ENCODE peak calls at places on chromosomes 16 and 17, in six cellular contexts. T is activated naive CD8-positive, alpha-beta T cell treated with anti-CD3 and anti-CD28 coated beads, Interleukin-2, amount 50 U/mL, for 24 hours; D is upper lobe of right lung; H is COR-L47; S is non-pigmented ciliary epithelial cell; L is prostate gland. F is an unnamed sample.

GRCh38 chr17:8144401-8145295 is 7.6 kb downstream of the PER1 start:
- DNase-seq in H (no peak), T (no peak), S (no peak), D (peak; percentile 63), L (no peak), F (no peak)

GRCh38 chr16:78122774-78123315 is 23.4 kb downstream of the WWOX start:
- DNase-seq in T (no peak), S (peak; percentile 5), D (no peak), L (peak; percentile 75), H (peak; percentile 57), F (no peak)

GRCh38 chr16:72291531-72291981 is 119.6 kb upstream of the PMFBP1 start:
- DNase-seq in H (no peak), L (no peak), T (no peak), D (no peak), S (peak; percentile 94), F (no peak)

GRCh38 chr16:67884684-67885083 is at the start of gene NRN1L:
- DNase-seq in H (no peak), S (peak; percentile 64), L (peak; percentile 93), D (peak; percentile 91), T (no peak), F (peak; percentile 90)

GRCh38 chr17:29091591-29092291 is 48.8 kb downstream of the PIPOX start:
- DNase-seq in T (no peak), S (no peak), D (no peak), L (peak; percentile 62), H (peak; percentile 85), F (no peak)

GRCh38 chr16:2171601-2172178 is 16.1 kb downstream of the TRAF7 start:
- DNase-seq in T (no peak), H (no peak), D (no peak), L (no peak), S (no peak), F (no peak)

GRCh38 chr16:17476414-17477259 is 5.9 kb upstream of the XYLT1 start:
- DNase-seq in S (no peak), D (no peak), T (no peak), H (no peak), L (peak; percentile 46), F (no peak)

GRCh38 chr16:26382607-26383006 is 684.1 kb upstream of the C16orf82 start:
- DNase-seq in D (no peak), S (no peak), H (no peak), L (no peak), T (no peak), F (no peak)

GRCh38 chr17:1047177-1047885 is 50.4 kb downstream of the TIMM22 start:
- DNase-seq in H (no peak), L (no peak), S (no peak), D (peak; percentile 68), T (no peak), F (peak; percentile 70)

GRCh38 chr17:2309338-2310143 is 5.8 kb downstream of the SRR start:
- DNase-seq in D (no peak), T (no peak), S (no peak), H (no peak), L (no peak), F (no peak)

GRCh38 chr17:8466873-8467272 is 31.2 kb downstream of the NDEL1 start:
- DNase-seq in D (no peak), T (no peak), L (no peak), S (no peak), H (no peak), F (no peak)

GRCh38 chr16:6827931-6828330 is 504.7 kb upstream of the RBFOX1 start:
- DNase-seq in H (no peak), T (no peak), D (no peak), L (no peak), S (no peak), F (no peak)

GRCh38 chr16:78503501-78504110 is 404.2 kb downstream of the WWOX start:
- DNase-seq in H (peak; percentile 52), D (no peak), T (peak; percentile 36), L (peak; percentile 68), S (no peak), F (no peak)

GRCh38 chr16:17107450-17107849 is 363.3 kb downstream of the XYLT1 start:
- DNase-seq in T (no peak), L (no peak), H (no peak), D (no peak), S (no peak), F (no peak)

GRCh38 chr17:80760501-80760900 is 215.9 kb downstream of the RPTOR start:
- DNase-seq in S (no peak), T (no peak), L (peak; percentile 40), D (no peak), H (peak; percentile 72), F (no peak)

GRCh38 chr16:83722501-83723183 is 85.1 kb upstream of the HSBP1 start:
- DNase-seq in S (no peak), H (no peak), T (no peak), L (no peak), D (no peak), F (no peak)

GRCh38 chr17:263773-264172 is 82.3 kb upstream of the DOC2B start:
- DNase-seq in L (no peak), H (no peak), T (no peak), S (no peak), D (no peak), F (no peak)

GRCh38 chr16:50081428-50082018 is 15.8 kb downstream of the HEATR3 start:
- DNase-seq in S (no peak), L (no peak), T (no peak), H (no peak), D (no peak), F (no peak)

GRCh38 chr17:74981318-74981978 is 6.0 kb upstream of the CDR2L start:
- DNase-seq in T (no peak), H (no peak), D (no peak), S (no peak), L (no peak), F (no peak)

GRCh38 chr16:361341-361871 is 8.9 kb upstream of the AXIN1 start:
- DNase-seq in L (no peak), S (no peak), H (no peak), D (no peak), T (no peak), F (no peak)

GRCh38 chr16:27993587-27993986 is 69.9 kb downstream of the GSG1L start:
- DNase-seq in T (no peak), H (no peak), D (no peak), S (no peak), L (no peak), F (no peak)

GRCh38 chr17:30290696-30291570 is 811 bp downstream of the BLMH start:
- DNase-seq in L (peak; percentile 40), S (no peak), D (peak; percentile 73), T (peak; percentile 48), H (peak; percentile 26), F (peak; percentile 29)

GRCh38 chr17:11668633-11669032 is 70.4 kb downstream of the DNAH9 start:
- DNase-seq in L (no peak), S (no peak), D (no peak), H (no peak), T (no peak), F (no peak)

GRCh38 chr17:44522883-44523671 is 19.9 kb upstream of the GPATCH8 start:
- DNase-seq in L (peak; percentile 30), S (no peak), D (peak; percentile 85), H (peak; percentile 77), T (peak; percentile 74), F (peak; percentile 65)

GRCh38 chr16:58019866-58020538 is 5.6 kb upstream of the MMP15 start:
- DNase-seq in L (no peak), H (no peak), D (peak; percentile 51), T (no peak), S (no peak), F (peak; percentile 4)

GRCh38 chr17:7997186-7997585 is 5.2 kb upstream of the GUCY2D start:
- DNase-seq in H (no peak), T (peak; percentile 37), S (no peak), D (no peak), L (no peak), F (peak; percentile 33)

GRCh38 chr17:29115906-29116651 is 64.1 kb downstream of the MYO18A start:
- DNase-seq in D (no peak), T (peak; percentile 70), L (no peak), S (no peak), H (peak; percentile 86), F (no peak)

GRCh38 chr17:67992541-67993152 is 3.6 kb downstream of the C17orf58 start:
- DNase-seq in D (no peak), T (peak; percentile 18), H (no peak), L (peak; percentile 44), S (no peak), F (no peak)

GRCh38 chr16:30609002-30609927 is 924 bp downstream of the ZNF689 start:
- DNase-seq in S (no peak), L (peak; percentile 35), T (peak; percentile 50), H (peak; percentile 30), D (peak; percentile 86), F (peak; percentile 49)

GRCh38 chr16:7443966-7444365 is 111.3 kb downstream of the RBFOX1 start:
- DNase-seq in H (no peak), L (no peak), S (no peak), D (no peak), T (no peak), F (no peak)

GRCh38 chr17:76700627-76701470 is 9.9 kb downstream of the MXRA7 start:
- DNase-seq in T (no peak), H (no peak), D (no peak), L (peak; percentile 53), S (peak; percentile 66), F (peak; percentile 76)

GRCh38 chr16:3046506-3047386 is at the start of gene MMP25:
- DNase-seq in H (no peak), L (no peak), T (no peak), D (no peak), S (no peak), F (no peak)

GRCh38 chr17:80067393-80067986 is 31.0 kb downstream of the CCDC40 start:
- DNase-seq in D (no peak), S (no peak), T (no peak), H (no peak), L (no peak), F (no peak)